ENCODE peak calls at places on chromosomes 4 and X, in four cellular contexts. A is stimulated activated CD8-positive, alpha-beta memory T cell treated with anti-CD3 and anti-CD28 coated beads, Interleukin-15, amount 100 ng/mL, for 48 hours; S is H1; O is fibroblast of villous mesenchyme. J is an unnamed sample.

GRCh38 chr4:116020141-116020722 is 906.8 kb upstream of the NDST4 start:
- DNase-seq in A (no peak), S (no peak), O (no peak), J (no peak)

GRCh38 chr4:183468210-183469095 is 24.0 kb downstream of the CDKN2AIP start:
- DNase-seq in A (no peak), S (no peak), O (peak; percentile 45), J (peak; percentile 31)

GRCh38 chr4:2875556-2875955 is 31.9 kb downstream of the ADD1 start:
- DNase-seq in A (no peak), S (no peak), O (no peak), J (no peak)

GRCh38 chrX:16462912-16463311 is 187.0 kb upstream of the S100G start:
- DNase-seq in A (no peak), S (no peak), O (peak; percentile 84), J (peak; percentile 72)

GRCh38 chrX:118724775-118725174 is 2.6 kb upstream of the IL13RA1 start:
- DNase-seq in A (no peak), S (no peak), O (peak; percentile 26), J (peak; percentile 41)

GRCh38 chr4:128009428-128009827 is 44.2 kb downstream of the ABHD18 start:
- DNase-seq in A (no peak), S (no peak), O (no peak), J (no peak)

GRCh38 chrX:48902135-48902534 is 4.4 kb downstream of the PQBP1 start:
- DNase-seq in A (no peak), S (no peak), O (no peak), J (no peak)

GRCh38 chr4:3302786-3303444 is 10.1 kb downstream of the RGS12 start:
- DNase-seq in A (no peak), S (no peak), O (no peak), J (no peak)

GRCh38 chr4:176755624-176756023 is 37.1 kb downstream of the VEGFC start:
- DNase-seq in A (no peak), S (no peak), O (no peak), J (no peak)

GRCh38 chrX:85429066-85429465 is 49.6 kb upstream of the POF1B start:
- DNase-seq in A (no peak), S (no peak), O (no peak), J (no peak)

GRCh38 chr4:130238121-130238520 is 1142.2 kb downstream of the C4orf33 start:
- DNase-seq in A (no peak), S (no peak), O (no peak), J (no peak)

GRCh38 chr4:44145868-44146267 is 302.7 kb downstream of the KCTD8 start:
- DNase-seq in A (no peak), S (no peak), O (peak; percentile 7), J (no peak)

GRCh38 chrX:9897761-9898161 is 69.4 kb upstream of the CLDN34 start:
- DNase-seq in A (no peak), S (no peak), O (peak; percentile 93), J (peak; percentile 79)

GRCh38 chr4:8840006-8840793 is 31.4 kb downstream of the HMX1 start:
- DNase-seq in A (no peak), S (no peak), O (no peak), J (no peak)

GRCh38 chr4:168765726-168766125 is 244.3 kb downstream of the CBR4 start:
- DNase-seq in A (no peak), S (no peak), O (no peak), J (no peak)

GRCh38 chrX:19747672-19748610 is 139.5 kb downstream of the SH3KBP1 start:
- DNase-seq in A (peak; percentile 54), S (no peak), O (no peak), J (no peak)

GRCh38 chrX:11787564-11787963 is 29.5 kb downstream of the MSL3 start:
- DNase-seq in A (peak; percentile 48), S (peak; percentile 75), O (peak; percentile 36), J (peak; percentile 16)

GRCh38 chr4:186904104-186904503 is 180.4 kb upstream of the FAT1 start:
- DNase-seq in A (no peak), S (no peak), O (peak; percentile 86), J (peak; percentile 68)

GRCh38 chr4:1638873-1639272 is 45.2 kb downstream of the FAM53A start:
- DNase-seq in A (no peak), S (no peak), O (no peak), J (no peak)

GRCh38 chr4:89254847-89255246 is 52.8 kb downstream of the GPRIN3 start:
- DNase-seq in A (no peak), S (no peak), O (peak; percentile 23), J (peak; percentile 50)

GRCh38 chrX:129058405-129058804 is 464.9 kb downstream of the SMARCA1 start:
- DNase-seq in A (no peak), S (no peak), O (no peak), J (no peak)

GRCh38 chr4:147994076-147994475 is 262.2 kb downstream of the ARHGAP10 start:
- DNase-seq in A (no peak), S (no peak), O (peak; percentile 75), J (no peak)

GRCh38 chr4:2935762-2936743 is 27.2 kb downstream of the NOP14 start:
- DNase-seq in A (peak; percentile 75), S (no peak), O (peak; percentile 87), J (no peak)

GRCh38 chrX:153460826-153461225 is 9.6 kb downstream of the HAUS7 start:
- DNase-seq in A (peak; percentile 17), S (no peak), O (peak; percentile 44), J (peak; percentile 52)

J was measured in AG08396.